ENCODE peak calls at places on chromosomes 4 and X, in five cellular contexts. O is ovary; X is transverse colon; Y is CD8-positive, alpha-beta T cell; U is GM23338. T is an unnamed sample. For H3K36me3 and H3K4me1, the result is how much of the 10 kb centered on the place peaks cover.

GRCh38 chrX:51825432-51825831 is 68.0 kb upstream of the MAGED1 start:
- DNase-seq in O (no peak), X (no peak), Y (no peak), U (no peak), T (no peak)

GRCh38 chrX:112746812-112747630 is 67.3 kb upstream of the LHFPL1 start:
- DNase-seq in O (no peak), X (no peak), Y (no peak), U (no peak), T (no peak)

GRCh38 chr4:73648478-73648877 is 28.2 kb upstream of the RASSF6 start:
- DNase-seq in O (no peak), X (no peak), Y (no peak), U (no peak), T (no peak)

GRCh38 chr4:110503588-110504435 is 27.9 kb downstream of the ENPEP start:
- DNase-seq in O (no peak), X (no peak), Y (no peak), U (no peak), T (no peak)

GRCh38 chr4:65071532-65071931 is 598.8 kb downstream of the EPHA5 start:
- DNase-seq in O (no peak), X (no peak), Y (no peak), U (no peak), T (no peak)

GRCh38 chr4:17574206-17574605 is 2.8 kb upstream of the LAP3 start:
- DNase-seq in O (no peak), X (no peak), Y (no peak), U (no peak), T (no peak)

GRCh38 chr4:7186081-7186480 is 6.3 kb upstream of the SORCS2 start:
- DNase-seq in O (no peak), X (no peak), Y (no peak), U (peak), T (no peak)

GRCh38 chr4:123785515-123785914 is 388.9 kb downstream of the SPRY1 start:
- DNase-seq in O (peak), X (peak), Y (no peak), U (peak), T (no peak)

GRCh38 chr4:102869569-102870227 is 906 bp downstream of the CISD2 start:
- DNase-seq in O (no peak), X (no peak), Y (no peak), U (peak), T (no peak)

GRCh38 chr4:38800956-38801450 is 3.6 kb downstream of the TLR1 start:
- DNase-seq in O (no peak), X (no peak), Y (no peak), U (no peak), T (no peak)

GRCh38 chr4:57426779-57427395 is 316.7 kb upstream of the IGFBP7 start:
- DNase-seq in O (peak), X (peak), Y (peak), U (peak), T (peak)

GRCh38 chrX:20974326-20974725 is 399.9 kb upstream of the CNKSR2 start:
- DNase-seq in O (no peak), X (no peak), Y (no peak), U (no peak), T (no peak)

GRCh38 chrX:24055043-24055356 is 244 bp downstream of the EIF2S3 start:
- DNase-seq in O (no peak), X (no peak), Y (no peak), U (no peak), T (no peak)

GRCh38 chr4:30792616-30793015 is 72.4 kb downstream of the PCDH7 start:
- DNase-seq in O (no peak), X (no peak), Y (no peak), U (no peak), T (no peak)

GRCh38 chrX:52261125-52261462 is 76.4 kb downstream of the MAGED4 start:
- DNase-seq in O (no peak), X (no peak), Y (no peak), U (no peak), T (no peak)

GRCh38 chrX:79174949-79175644 is 30.6 kb downstream of the GPR174 start:
- DNase-seq in O (no peak), X (no peak), Y (no peak), U (no peak), T (no peak)

GRCh38 chrX:79170632-79171031 is 26.1 kb downstream of the GPR174 start:
- DNase-seq in O (no peak), X (no peak), Y (no peak), U (no peak), T (no peak)

GRCh38 chrX:79167437-79167836 is 22.9 kb downstream of the GPR174 start:
- DNase-seq in O (no peak), X (no peak), Y (no peak), U (no peak), T (no peak)

GRCh38 chrX:79169484-79169883 is 25.0 kb downstream of the GPR174 start:
- DNase-seq in O (no peak), X (no peak), Y (no peak), U (no peak), T (no peak)
- TF ChIP-seq CTCF in O (no peak), X (no peak), Y (no peak), U (no peak), T (no peak)

GRCh38 chr4:37631551-37631950 is 54.6 kb downstream of the RELL1 start:
- DNase-seq in O (peak), X (peak), Y (no peak), U (no peak), T (peak)

GRCh38 chr4:37635155-37635554 is 51.0 kb downstream of the RELL1 start:
- DNase-seq in O (no peak), X (no peak), Y (no peak), U (no peak), T (no peak)

GRCh38 chr4:37634180-37634579 is 52.0 kb downstream of the RELL1 start:
- DNase-seq in O (no peak), X (no peak), Y (no peak), U (no peak), T (no peak)

GRCh38 chr4:37629713-37630112 is 56.5 kb downstream of the RELL1 start:
- DNase-seq in O (no peak), X (no peak), Y (no peak), U (no peak), T (no peak)

DNA sequence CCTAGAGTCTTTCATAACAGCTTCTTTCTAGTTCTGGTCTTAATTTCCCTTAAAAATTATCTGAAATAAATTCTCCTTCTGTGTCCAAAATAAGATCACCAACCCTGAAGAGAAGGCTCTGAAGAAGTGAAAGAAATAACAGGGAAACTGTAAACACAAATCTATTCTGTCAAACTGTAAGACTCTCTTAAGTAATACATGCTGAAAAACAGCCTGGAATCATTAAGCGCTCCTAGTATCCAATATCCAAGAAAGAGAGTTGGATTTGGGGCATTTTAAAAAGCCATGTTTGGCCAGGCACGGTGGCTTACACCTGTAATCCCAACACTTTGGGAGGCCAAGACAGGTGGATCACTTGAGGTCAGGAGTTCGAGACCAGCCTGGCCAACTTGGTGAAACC is 53.3 kb downstream of the RELL1 start:
- DNase-seq in O (no peak), X (no peak), Y (no peak), U (no peak), T (no peak)
- H3K36me3 ChIP-seq in O (under half), X (under half), Y (under half), U (under half), T (under half)

GRCh38 chrX:68947882-68948605 is 119.2 kb downstream of the EFNB1 start:
- DNase-seq in O (no peak), X (no peak), Y (no peak), U (no peak), T (no peak)

GRCh38 chrX:68944211-68944610 is 115.4 kb downstream of the EFNB1 start:
- DNase-seq in O (no peak), X (no peak), Y (no peak), U (no peak), T (no peak)

GRCh38 chrX:68945603-68946228 is 116.9 kb downstream of the EFNB1 start:
- DNase-seq in O (no peak), X (peak), Y (no peak), U (peak), T (no peak)

GRCh38 chrX:68942797-68943196 is 114.0 kb downstream of the EFNB1 start:
- DNase-seq in O (no peak), X (no peak), Y (no peak), U (no peak), T (no peak)

DNA sequence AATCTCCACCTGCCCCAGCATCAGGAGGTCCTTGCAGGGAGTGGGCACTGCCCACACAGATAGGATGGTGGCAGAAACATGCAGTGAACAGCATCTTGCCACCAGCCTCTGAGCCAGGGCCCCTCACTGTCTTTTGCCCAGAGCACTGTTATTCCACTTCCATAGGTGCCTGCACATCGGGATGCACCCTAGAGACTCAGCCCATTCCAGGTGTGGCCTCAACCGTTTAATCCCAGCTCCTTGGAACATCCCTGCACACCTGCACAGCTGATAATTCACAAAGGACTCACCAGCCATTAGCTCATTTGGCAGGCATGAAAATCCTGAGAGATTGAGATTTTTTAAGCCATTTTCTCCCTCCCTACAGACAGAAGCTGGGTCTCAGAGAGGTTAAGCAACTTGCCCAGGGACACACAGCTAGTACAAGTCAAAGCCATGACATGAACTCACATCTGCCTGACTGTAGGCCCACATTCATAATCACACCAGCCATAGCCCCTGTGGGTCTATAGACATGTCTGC is 116.3 kb downstream of the EFNB1 start:
- DNase-seq in O (no peak), X (no peak), Y (no peak), U (no peak), T (no peak)
- H3K4me1 ChIP-seq in O (under half), X (under half), Y (under half), U (under half), T (under half)

GRCh38 chr4:90695411-90695810 is 568.2 kb downstream of the CCSER1 start:
- DNase-seq in O (no peak), X (no peak), Y (no peak), U (no peak), T (no peak)
- TF ChIP-seq CTCF in O (no peak), X (no peak), Y (no peak), U (no peak), T (no peak)

GRCh38 chrX:47180346-47180745 is 13.3 kb upstream of the UBA1 start:
- DNase-seq in O (no peak), X (no peak), Y (no peak), U (no peak), T (no peak)
- H3K36me3 ChIP-seq in O (under half), X (under half), Y (under half), U (under half), T (under half)

GRCh38 chr4:40990202-40990898 is 224.0 kb downstream of the APBB2 start:
- DNase-seq in O (no peak), X (no peak), Y (no peak), U (no peak), T (no peak)

GRCh38 chr4:40987151-40987550 is 227.2 kb downstream of the APBB2 start:
- DNase-seq in O (no peak), X (no peak), Y (no peak), U (no peak), T (no peak)

GRCh38 chr4:40992472-40993298 is 221.7 kb downstream of the APBB2 start:
- DNase-seq in O (no peak), X (no peak), Y (no peak), U (no peak), T (no peak)

GRCh38 chr4:40991908-40992307 is 222.4 kb downstream of the APBB2 start:
- DNase-seq in O (no peak), X (no peak), Y (no peak), U (no peak), T (no peak)

GRCh38 chr4:40990899-40991265 is 223.5 kb downstream of the APBB2 start:
- DNase-seq in O (no peak), X (no peak), Y (no peak), U (no peak), T (no peak)
- H3K4me1 ChIP-seq in O (under half), X (under half), Y (under half), U (under half), T (under half)

GRCh38 chr4:1726146-1726934 is 5.0 kb downstream of the TACC3 start:
- DNase-seq in O (peak), X (peak), Y (peak), U (peak), T (peak)
- TF ChIP-seq CTCF in O (peak), X (peak), Y (peak), U (peak), T (peak)

GRCh38 chr4:1360423-1361283 is 13.6 kb downstream of the UVSSA start:
- DNase-seq in O (peak), X (no peak), Y (no peak), U (no peak), T (no peak)

GRCh38 chr4:1361391-1361790 is 14.4 kb downstream of the UVSSA start:
- DNase-seq in O (no peak), X (no peak), Y (no peak), U (no peak), T (no peak)

GRCh38 chr4:1358421-1359160 is 11.6 kb downstream of the UVSSA start:
- DNase-seq in O (no peak), X (no peak), Y (no peak), U (no peak), T (no peak)

GRCh38 chr4:1359161-1359535 is 12.1 kb downstream of the UVSSA start:
- DNase-seq in O (no peak), X (no peak), Y (no peak), U (no peak), T (no peak)

GRCh38 chr4:1359976-1360375 is 13.0 kb downstream of the UVSSA start:
- DNase-seq in O (no peak), X (no peak), Y (no peak), U (no peak), T (no peak)
- H3K36me3 ChIP-seq in O (under half), X (under half), Y (under half), U (under half), T (under half)

T was measured in prostate gland.